ENCODE peak calls at places on chromosomes 3 and 15, in four cellular contexts. F, O, E and X are unnamed samples.

GRCh38 chr3:141681390-141681780 is 56.7 kb upstream of the RNF7 start:
- DNase-seq in F (no peak), O (no peak), E (no peak), X (no peak)

GRCh38 chr15:100170280-100170654 is 171.5 kb downstream of the ADAMTS17 start:
- DNase-seq in F (no peak), O (no peak), E (no peak), X (no peak)

GRCh38 chr3:13642597-13642996 is 93.7 kb downstream of the FBLN2 start:
- DNase-seq in F (no peak), O (peak; percentile 8), E (no peak), X (no peak)

GRCh38 chr15:25783607-25784131 is 79.5 kb downstream of the ATP10A start:
- DNase-seq in F (no peak), O (peak; percentile 28), E (no peak), X (peak; percentile 49)

GRCh38 chr15:93028111-93028631 is 60.8 kb downstream of the RGMA start:
- DNase-seq in F (peak; percentile 4), O (no peak), E (no peak), X (no peak)

GRCh38 chr15:101470548-101471239 is 18.8 kb downstream of the PCSK6 start:
- DNase-seq in F (no peak), O (no peak), E (no peak), X (no peak)

GRCh38 chr3:45269952-45270351 is 43.9 kb upstream of the TMEM158 start:
- DNase-seq in F (no peak), O (no peak), E (no peak), X (no peak)

GRCh38 chr15:57502116-57502515 is 89.6 kb upstream of the MYZAP start:
- DNase-seq in F (no peak), O (no peak), E (no peak), X (no peak)

GRCh38 chr15:32838820-32839219 is 121.0 kb downstream of the GREM1 start:
- DNase-seq in F (no peak), O (peak; percentile 92), E (no peak), X (peak; percentile 29)

GRCh38 chr15:59686389-59686788 is 2.7 kb downstream of the BNIP2 start:
- DNase-seq in F (no peak), O (no peak), E (no peak), X (no peak)

GRCh38 chr3:160981217-160981938 is 123.8 kb downstream of the B3GALNT1 start:
- DNase-seq in F (peak; percentile 77), O (no peak), E (no peak), X (no peak)

GRCh38 chr15:80010131-80010673 is 39.2 kb upstream of the BCL2A1 start:
- DNase-seq in F (no peak), O (peak; percentile 46), E (no peak), X (peak; percentile 33)

GRCh38 chr15:80825361-80826030 is 46.3 kb downstream of the CEMIP start:
- DNase-seq in F (no peak), O (no peak), E (no peak), X (no peak)

GRCh38 chr3:127019449-127019848 is 36.5 kb downstream of the PLXNA1 start:
- DNase-seq in F (no peak), O (no peak), E (no peak), X (no peak)

GRCh38 chr3:127385540-127385870 is 97.7 kb upstream of the PRR20G start:
- DNase-seq in F (no peak), O (no peak), E (no peak), X (no peak)

GRCh38 chr3:194333212-194333980 is 17.7 kb downstream of the CPN2 start:
- DNase-seq in F (peak; percentile 87), O (peak; percentile 34), E (peak; percentile 76), X (peak; percentile 82)

GRCh38 chr3:186286114-186286513 is 75.9 kb downstream of the DGKG start:
- DNase-seq in F (no peak), O (no peak), E (no peak), X (no peak)

GRCh38 chr3:118990818-118991560 is 43.7 kb downstream of the IGSF11 start:
- DNase-seq in F (no peak), O (no peak), E (no peak), X (no peak)

GRCh38 chr3:55604846-55605245 is 117.7 kb upstream of the WNT5A start:
- DNase-seq in F (no peak), O (no peak), E (no peak), X (no peak)

GRCh38 chr3:53044371-53045106 is 1.3 kb downstream of the SFMBT1 start:
- DNase-seq in F (peak; percentile 59), O (peak; percentile 56), E (no peak), X (peak; percentile 43)

GRCh38 chr3:43073116-43073835 is 32.6 kb downstream of the POMGNT2 start:
- DNase-seq in F (no peak), O (no peak), E (no peak), X (no peak)

GRCh38 chr3:14510838-14511622 is 29.1 kb downstream of the GRIP2 start:
- DNase-seq in F (no peak), O (no peak), E (no peak), X (no peak)

GRCh38 chr3:136862611-136862951 is 573 bp downstream of the NCK1 start:
- DNase-seq in F (peak; percentile 58), O (peak; percentile 58), E (peak; percentile 24), X (peak; percentile 75)

DNA sequence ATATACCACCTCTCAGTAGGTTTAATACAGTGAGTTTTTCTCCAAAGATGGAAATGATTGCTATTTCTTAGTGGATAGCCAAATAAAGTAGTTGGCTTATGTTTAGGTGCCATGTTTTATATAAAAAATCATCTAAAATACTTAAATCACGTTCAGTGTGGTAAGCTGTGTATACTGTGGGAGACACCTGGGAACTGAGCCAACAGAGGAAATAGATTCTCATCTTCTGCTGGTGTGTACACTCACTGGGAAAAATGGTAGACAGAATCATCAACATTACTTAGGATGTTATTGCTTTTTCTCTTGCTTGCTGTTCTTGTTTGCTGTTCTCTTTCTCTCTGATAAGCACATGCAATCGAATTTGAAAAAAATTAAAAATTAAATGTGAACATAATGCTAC is 112.6 kb upstream of the MB21D2 start:
- DNase-seq in F (no peak), O (peak; percentile 36), E (no peak), X (no peak)
- H3K4me2 ChIP-seq in F (no peak overlapping the region), O (no peak overlapping the region), E (no peak overlapping the region), X (no peak overlapping the region)

DNA sequence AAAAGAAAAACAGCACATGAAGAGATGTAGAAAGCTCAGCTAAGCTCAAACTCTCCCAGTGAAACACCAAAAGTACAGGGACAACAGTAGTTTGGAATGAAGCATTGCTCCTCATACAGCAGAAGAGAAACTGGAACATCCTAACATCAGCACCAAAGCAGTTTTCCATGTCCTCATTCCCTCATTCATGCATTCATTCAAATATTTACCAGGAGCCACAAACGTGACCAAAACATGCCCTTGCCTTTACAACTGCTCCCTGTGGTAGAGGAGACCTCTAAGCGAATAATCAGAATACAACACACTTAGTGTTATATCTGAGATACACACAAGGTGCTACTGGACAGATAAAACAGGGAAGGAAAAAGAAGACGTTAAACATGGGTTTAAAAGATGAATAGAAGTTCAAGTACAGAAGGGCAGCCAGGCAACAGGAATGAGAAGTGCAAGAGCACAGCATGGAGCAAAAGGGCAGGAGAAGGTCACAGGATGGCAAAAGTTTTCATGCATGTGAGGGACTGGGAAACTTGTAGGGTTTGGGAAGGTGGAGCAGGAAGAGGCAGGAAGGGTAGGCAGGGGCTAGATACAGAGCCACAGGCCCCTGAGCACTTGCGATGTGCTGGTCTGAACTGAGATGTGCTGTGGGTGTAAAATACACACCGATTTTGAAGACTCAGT is 58.5 kb upstream of the LMCD1 start:
- DNase-seq in F (no peak), O (no peak), E (no peak), X (peak; percentile 60)
- H3K4me2 ChIP-seq in F (no peak overlapping the region), O (no peak overlapping the region), E (no peak overlapping the region), X (peak overlapping the region; percentile 93)

GRCh38 chr3:72595376-72595775 is 252.9 kb downstream of the SHQ1 start:
- DNase-seq in F (no peak), O (no peak), E (no peak), X (no peak)
- H3K4me2 ChIP-seq in F (no peak overlapping the region), O (no peak overlapping the region), E (no peak overlapping the region), X (no peak overlapping the region)

GRCh38 chr15:75209289-75209676 is 7.6 kb downstream of the C15orf39 start:
- DNase-seq in F (no peak), O (no peak), E (no peak), X (no peak)

GRCh38 chr15:75208501-75209288 is 7.0 kb downstream of the C15orf39 start:
- DNase-seq in F (no peak), O (no peak), E (no peak), X (no peak)

GRCh38 chr15:75206006-75206405 is 4.3 kb downstream of the C15orf39 start:
- DNase-seq in F (no peak), O (no peak), E (no peak), X (no peak)

GRCh38 chr15:75206803-75207617 is 5.3 kb downstream of the C15orf39 start:
- DNase-seq in F (no peak), O (no peak), E (no peak), X (no peak)

GRCh38 chr15:75207618-75208500 is 6.2 kb downstream of the C15orf39 start:
- DNase-seq in F (no peak), O (no peak), E (no peak), X (no peak)
- H3K4me2 ChIP-seq in F (no peak overlapping the region), O (no peak overlapping the region), E (no peak overlapping the region), X (no peak overlapping the region)

DNA sequence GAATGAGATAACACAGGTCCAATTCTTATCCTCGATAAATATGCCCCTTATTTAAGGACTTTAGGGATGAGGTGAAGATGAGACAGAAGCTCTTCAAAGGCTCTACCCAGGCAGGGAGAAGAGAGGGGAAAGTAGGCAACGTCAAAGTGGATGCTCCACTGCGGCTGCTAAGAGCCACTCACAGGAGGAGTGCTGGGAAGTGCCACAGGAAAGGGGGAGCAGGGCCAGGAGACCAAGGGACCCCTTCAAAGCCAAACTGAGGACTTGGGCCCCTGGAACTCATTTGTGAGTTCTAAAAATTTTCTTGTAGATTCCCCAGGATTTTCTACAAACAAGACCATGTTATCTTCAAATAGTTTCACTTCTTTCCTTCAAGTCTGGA is 47.3 kb upstream of the ATG7 start:
- DNase-seq in F (no peak), O (no peak), E (no peak), X (no peak)
- H3K4me2 ChIP-seq in F (no peak overlapping the region), O (no peak overlapping the region), E (peak overlapping the region; percentile 90), X (peak overlapping the region; percentile 90)

DNA sequence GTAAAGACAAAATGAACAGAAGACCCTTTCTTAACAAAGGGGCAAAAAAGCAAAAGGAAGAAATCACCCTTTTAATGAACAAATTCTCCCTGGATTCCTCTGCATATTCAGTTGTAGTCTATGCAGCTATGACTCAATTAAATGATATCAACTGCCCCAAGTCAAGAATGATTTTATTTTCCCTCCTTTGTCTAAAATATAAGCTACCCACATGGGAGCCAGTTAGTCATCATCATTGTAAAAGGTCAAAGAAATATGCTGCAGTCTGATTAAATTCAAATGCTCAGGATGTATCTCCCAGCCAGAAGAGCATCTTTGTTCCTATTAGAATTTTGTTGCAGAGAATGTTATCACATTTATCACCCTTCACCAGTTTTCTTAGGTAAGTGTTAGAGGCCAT is 84.0 kb downstream of the SST start:
- DNase-seq in F (no peak), O (no peak), E (no peak), X (no peak)
- H3K4me2 ChIP-seq in F (no peak overlapping the region), O (no peak overlapping the region), E (no peak overlapping the region), X (no peak overlapping the region)

GRCh38 chr15:89767411-89767915 is 8.7 kb upstream of the MESP2 start:
- DNase-seq in F (no peak), O (no peak), E (no peak), X (no peak)
- H3K4me2 ChIP-seq in F (no peak overlapping the region), O (no peak overlapping the region), E (no peak overlapping the region), X (no peak overlapping the region)